ENCODE peak calls at places on chromosomes 11 and 22, in eight cellular contexts. One of them, this sample, is unnamed.

GRCh38 chr11:130582994-130583393 is 134.5 kb downstream of the ADAMTS15 start:
- DNase-seq in GM12878: no peak
- DNase-seq in HCT116: no peak
- DNase-seq in endothelial cell of umbilical vein: no peak
- DNase-seq in A549: no peak
- DNase-seq in HepG2: no peak
- DNase-seq in H1: no peak
- DNase-seq in K562: no peak
- DNase-seq in this sample: no peak

GRCh38 chr22:37370306-37370979 is 56.8 kb downstream of the ELFN2 start:
- DNase-seq in H1: no peak
- DNase-seq in K562: no peak
- DNase-seq in GM12878: no peak
- DNase-seq in HepG2: no peak
- DNase-seq in A549: no peak
- DNase-seq in HCT116: no peak
- DNase-seq in endothelial cell of umbilical vein: no peak
- DNase-seq in this sample: peak; percentile 54

GRCh38 chr11:121591405-121592033 is 138.8 kb upstream of the SORL1-AS1 start:
- DNase-seq in HCT116: peak; percentile 64
- DNase-seq in GM12878: peak; percentile 82
- DNase-seq in A549: peak; percentile 50
- DNase-seq in endothelial cell of umbilical vein: peak; percentile 79
- DNase-seq in K562: peak; percentile 70
- DNase-seq in HepG2: peak; percentile 59
- DNase-seq in H1: peak; percentile 23
- DNase-seq in this sample: peak; percentile 86

GRCh38 chr22:49936018-49936972 is 17.9 kb downstream of the CRELD2 start:
- DNase-seq in H1: peak; percentile 44
- DNase-seq in endothelial cell of umbilical vein: peak; percentile 97
- DNase-seq in GM12878: peak; percentile 69
- DNase-seq in HepG2: peak; percentile 93
- DNase-seq in HCT116: no peak
- DNase-seq in A549: no peak
- DNase-seq in K562: peak; percentile 79
- DNase-seq in this sample: peak; percentile 92

GRCh38 chr11:24963879-24964278 is 467.0 kb downstream of the LUZP2 start:
- DNase-seq in HCT116: no peak
- DNase-seq in endothelial cell of umbilical vein: no peak
- DNase-seq in K562: no peak
- DNase-seq in A549: no peak
- DNase-seq in GM12878: no peak
- DNase-seq in HepG2: no peak
- DNase-seq in H1: no peak
- DNase-seq in this sample: no peak

GRCh38 chr22:43272301-43272700 is 70.9 kb downstream of the SCUBE1 start:
- DNase-seq in endothelial cell of umbilical vein: no peak
- DNase-seq in A549: no peak
- DNase-seq in HepG2: no peak
- DNase-seq in H1: no peak
- DNase-seq in HCT116: no peak
- DNase-seq in K562: no peak
- DNase-seq in GM12878: no peak
- DNase-seq in this sample: no peak

GRCh38 chr22:48823941-48824340 is 1003.7 kb downstream of the BRD1 start:
- DNase-seq in A549: no peak
- DNase-seq in K562: no peak
- DNase-seq in HepG2: no peak
- DNase-seq in H1: no peak
- DNase-seq in GM12878: no peak
- DNase-seq in endothelial cell of umbilical vein: no peak
- DNase-seq in HCT116: no peak
- DNase-seq in this sample: no peak

GRCh38 chr11:45796461-45796861 is 8.5 kb upstream of the SLC35C1 start:
- DNase-seq in K562: no peak
- DNase-seq in HCT116: no peak
- DNase-seq in A549: no peak
- DNase-seq in HepG2: no peak
- DNase-seq in H1: no peak
- DNase-seq in GM12878: no peak
- DNase-seq in endothelial cell of umbilical vein: no peak
- DNase-seq in this sample: no peak

GRCh38 chr11:11334607-11335006 is 18.4 kb downstream of the CSNK2A3 start:
- DNase-seq in K562: no peak
- DNase-seq in H1: no peak
- DNase-seq in endothelial cell of umbilical vein: no peak
- DNase-seq in HepG2: no peak
- DNase-seq in A549: no peak
- DNase-seq in HCT116: no peak
- DNase-seq in GM12878: no peak
- DNase-seq in this sample: no peak

GRCh38 chr11:105489431-105489830 is 120.4 kb upstream of the GRIA4 start:
- DNase-seq in K562: no peak
- DNase-seq in endothelial cell of umbilical vein: no peak
- DNase-seq in H1: no peak
- DNase-seq in GM12878: no peak
- DNase-seq in HCT116: no peak
- DNase-seq in A549: no peak
- DNase-seq in HepG2: no peak
- DNase-seq in this sample: no peak

GRCh38 chr11:125155100-125155444 is 9.5 kb upstream of the PKNOX2 start:
- DNase-seq in HepG2: no peak
- DNase-seq in GM12878: no peak
- DNase-seq in endothelial cell of umbilical vein: no peak
- DNase-seq in H1: no peak
- DNase-seq in K562: no peak
- DNase-seq in HCT116: no peak
- DNase-seq in A549: no peak
- DNase-seq in this sample: no peak

GRCh38 chr22:47340851-47341436 is 578.5 kb downstream of the TBC1D22A start:
- DNase-seq in HepG2: no peak
- DNase-seq in A549: peak; percentile 6
- DNase-seq in endothelial cell of umbilical vein: peak; percentile 10
- DNase-seq in K562: no peak
- DNase-seq in HCT116: no peak
- DNase-seq in H1: no peak
- DNase-seq in GM12878: no peak
- DNase-seq in this sample: no peak

GRCh38 chr11:762421-763072 is 14.7 kb downstream of the GATD1 start:
- DNase-seq in endothelial cell of umbilical vein: no peak
- DNase-seq in K562: peak; percentile 34
- DNase-seq in HepG2: no peak
- DNase-seq in HCT116: peak; percentile 72
- DNase-seq in A549: peak; percentile 83
- DNase-seq in GM12878: no peak
- DNase-seq in H1: no peak
- DNase-seq in this sample: peak; percentile 76

GRCh38 chr22:45673482-45674175 is 2.0 kb downstream of the ATXN10 start:
- DNase-seq in endothelial cell of umbilical vein: no peak
- DNase-seq in HepG2: no peak
- DNase-seq in H1: no peak
- DNase-seq in GM12878: no peak
- DNase-seq in K562: peak; percentile 19
- DNase-seq in HCT116: no peak
- DNase-seq in A549: no peak
- DNase-seq in this sample: peak; percentile 57

GRCh38 chr11:95230054-95231034 is 658 bp downstream of the SESN3 start:
- DNase-seq in HepG2: no peak
- DNase-seq in K562: peak; percentile 22
- DNase-seq in H1: no peak
- DNase-seq in endothelial cell of umbilical vein: peak; percentile 34
- DNase-seq in A549: peak; percentile 7
- DNase-seq in GM12878: no peak
- DNase-seq in HCT116: no peak
- DNase-seq in this sample: peak; percentile 67

GRCh38 chr11:95229199-95230053 is 1.6 kb downstream of the SESN3 start:
- DNase-seq in endothelial cell of umbilical vein: peak; percentile 53
- DNase-seq in HCT116: no peak
- DNase-seq in HepG2: no peak
- DNase-seq in K562: no peak
- DNase-seq in H1: no peak
- DNase-seq in GM12878: no peak
- DNase-seq in A549: no peak
- DNase-seq in this sample: peak; percentile 43

GRCh38 chr11:95231126-95231880 is at the start of gene SESN3:
- DNase-seq in HCT116: peak; percentile 87
- DNase-seq in endothelial cell of umbilical vein: peak; percentile 99
- DNase-seq in A549: peak; percentile 71
- DNase-seq in K562: peak; percentile 97
- DNase-seq in GM12878: peak; percentile 93
- DNase-seq in H1: peak; percentile 98
- DNase-seq in HepG2: peak; percentile 89
- DNase-seq in this sample: peak; percentile 100

GRCh38 chr11:95232666-95233065 is 1.7 kb upstream of the SESN3 start:
- DNase-seq in K562: no peak
- DNase-seq in GM12878: no peak
- DNase-seq in A549: no peak
- DNase-seq in HCT116: no peak
- DNase-seq in HepG2: no peak
- DNase-seq in endothelial cell of umbilical vein: no peak
- DNase-seq in H1: no peak
- DNase-seq in this sample: peak; percentile 67

DNA sequence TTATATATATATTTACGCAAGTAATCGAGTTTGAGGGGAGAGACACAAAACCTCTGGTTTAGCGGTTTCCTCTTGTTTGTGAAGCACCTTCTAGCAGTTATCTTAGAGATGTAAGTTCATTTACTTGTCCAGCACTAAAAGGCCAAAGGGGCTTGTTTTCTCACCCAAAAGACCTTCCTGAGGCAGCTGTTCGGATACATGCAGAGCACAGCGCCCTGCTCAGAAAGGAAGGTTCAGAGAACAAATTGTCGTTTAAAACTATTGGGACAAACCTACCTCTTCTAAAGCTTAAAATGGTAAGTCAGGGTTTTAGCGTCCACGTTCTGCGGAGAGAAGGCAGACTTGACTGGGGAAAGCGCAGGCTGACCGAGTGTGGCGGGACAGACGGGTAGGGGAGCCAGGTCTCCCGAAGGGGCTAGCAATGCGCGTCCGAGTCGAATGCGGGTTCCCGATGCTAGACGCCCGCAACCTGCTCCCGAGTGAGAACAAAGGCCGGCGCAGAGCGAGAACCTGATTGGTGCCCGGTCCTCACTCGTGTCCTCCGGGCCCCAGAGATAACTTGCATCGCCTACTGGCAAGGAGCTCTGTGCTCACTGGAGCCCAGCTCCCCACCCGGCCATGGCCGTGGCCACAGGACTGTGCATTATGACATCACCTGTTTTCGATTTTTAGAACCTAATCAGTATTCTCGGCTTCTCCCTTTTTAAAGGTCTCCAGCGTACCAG is 1.0 kb upstream of the SESN3 start:
- DNase-seq in K562: no peak
- DNase-seq in endothelial cell of umbilical vein: peak; percentile 49
- DNase-seq in GM12878: no peak
- DNase-seq in H1: no peak
- DNase-seq in HCT116: no peak
- DNase-seq in A549: no peak
- DNase-seq in HepG2: no peak
- DNase-seq in this sample: peak; percentile 85
- TF ChIP-seq POLR2A in K562: no peak
- TF ChIP-seq POLR2A in endothelial cell of umbilical vein: no peak
- TF ChIP-seq POLR2A in GM12878: no peak
- TF ChIP-seq POLR2A in H1: peak; percentile 27
- TF ChIP-seq POLR2A in HCT116: no peak
- TF ChIP-seq POLR2A in A549: no peak
- TF ChIP-seq POLR2A in HepG2: no peak
- TF ChIP-seq POLR2A in this sample: peak; percentile 39

GRCh38 chr11:65304613-65305012 is 10.1 kb upstream of the CDC42EP2 start:
- DNase-seq in HCT116: no peak
- DNase-seq in endothelial cell of umbilical vein: no peak
- DNase-seq in HepG2: no peak
- DNase-seq in A549: no peak
- DNase-seq in H1: no peak
- DNase-seq in GM12878: no peak
- DNase-seq in K562: no peak
- DNase-seq in this sample: no peak
- TF ChIP-seq MAX in HCT116: no peak
- TF ChIP-seq MAX in endothelial cell of umbilical vein: no peak
- TF ChIP-seq MAX in HepG2: no peak
- TF ChIP-seq MAX in A549: no peak
- TF ChIP-seq MAX in H1: no peak
- TF ChIP-seq MAX in GM12878: no peak
- TF ChIP-seq MAX in K562: no peak
- TF ChIP-seq MAX in this sample: no peak

GRCh38 chr22:19119949-19120348 is 2.3 kb downstream of the DGCR2 start:
- DNase-seq in endothelial cell of umbilical vein: no peak
- DNase-seq in HCT116: no peak
- DNase-seq in HepG2: no peak
- DNase-seq in A549: no peak
- DNase-seq in GM12878: no peak
- DNase-seq in H1: no peak
- DNase-seq in K562: no peak
- DNase-seq in this sample: no peak

GRCh38 chr22:19118601-19118880 is 3.7 kb downstream of the DGCR2 start:
- DNase-seq in HCT116: no peak
- DNase-seq in GM12878: no peak
- DNase-seq in H1: no peak
- DNase-seq in A549: no peak
- DNase-seq in HepG2: no peak
- DNase-seq in endothelial cell of umbilical vein: no peak
- DNase-seq in K562: no peak
- DNase-seq in this sample: no peak

GRCh38 chr22:19114984-19115552 is 7.1 kb downstream of the DGCR2 start:
- DNase-seq in HCT116: no peak
- DNase-seq in A549: no peak
- DNase-seq in GM12878: no peak
- DNase-seq in endothelial cell of umbilical vein: no peak
- DNase-seq in HepG2: no peak
- DNase-seq in H1: no peak
- DNase-seq in K562: peak; percentile 71
- DNase-seq in this sample: no peak

GRCh38 chr22:19115628-19116027 is 6.6 kb downstream of the DGCR2 start:
- DNase-seq in endothelial cell of umbilical vein: no peak
- DNase-seq in HCT116: no peak
- DNase-seq in H1: no peak
- DNase-seq in A549: no peak
- DNase-seq in K562: no peak
- DNase-seq in GM12878: no peak
- DNase-seq in HepG2: no peak
- DNase-seq in this sample: peak; percentile 26

DNA sequence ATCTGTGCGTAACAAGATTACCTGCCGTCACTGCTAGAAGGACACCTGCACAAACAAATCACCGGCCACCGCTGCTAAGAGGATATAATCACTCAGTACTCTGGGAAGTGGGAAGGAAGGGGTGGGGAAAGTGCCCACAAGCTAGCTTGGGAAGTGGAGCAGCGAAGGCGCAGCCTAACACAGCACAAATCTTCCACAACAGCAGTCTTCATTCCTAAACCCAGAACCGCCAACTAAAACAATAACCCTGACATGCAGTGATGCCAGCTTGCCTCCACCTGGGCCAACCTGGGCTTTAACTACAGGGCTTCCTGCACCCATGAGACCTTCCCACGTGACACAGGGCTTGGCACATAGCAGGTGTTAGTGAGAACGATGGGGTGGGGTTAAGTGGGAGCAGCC is 5.1 kb downstream of the DGCR2 start:
- DNase-seq in HCT116: no peak
- DNase-seq in A549: no peak
- DNase-seq in H1: no peak
- DNase-seq in GM12878: no peak
- DNase-seq in HepG2: no peak
- DNase-seq in endothelial cell of umbilical vein: no peak
- DNase-seq in K562: no peak
- DNase-seq in this sample: no peak
- TF ChIP-seq POLR2A in HCT116: no peak
- TF ChIP-seq POLR2A in A549: no peak
- TF ChIP-seq POLR2A in H1: no peak
- TF ChIP-seq POLR2A in GM12878: no peak
- TF ChIP-seq POLR2A in HepG2: no peak
- TF ChIP-seq POLR2A in endothelial cell of umbilical vein: no peak
- TF ChIP-seq POLR2A in K562: no peak
- TF ChIP-seq POLR2A in this sample: no peak

GRCh38 chr11:109644158-109644557 is 222.2 kb downstream of the C11orf87 start:
- DNase-seq in endothelial cell of umbilical vein: no peak
- DNase-seq in GM12878: no peak
- DNase-seq in HCT116: no peak
- DNase-seq in K562: no peak
- DNase-seq in HepG2: no peak
- DNase-seq in A549: no peak
- DNase-seq in H1: no peak
- DNase-seq in this sample: no peak
- TF ChIP-seq MAX in endothelial cell of umbilical vein: no peak
- TF ChIP-seq MAX in GM12878: no peak
- TF ChIP-seq MAX in HCT116: no peak
- TF ChIP-seq MAX in K562: no peak
- TF ChIP-seq MAX in HepG2: no peak
- TF ChIP-seq MAX in A549: no peak
- TF ChIP-seq MAX in H1: no peak
- TF ChIP-seq MAX in this sample: no peak